ENCODE peak calls at places on chromosomes 11 and 22, in nine cellular contexts. R is cardiac muscle cell; F is iPS DF 6.9; A is mesendoderm; S is CD4-positive, alpha-beta T cell; M is psoas muscle; Y is heart right ventricle; Q is A549; X is brain microvascular endothelial cell. P is an unnamed sample.

GRCh38 chr11:35103366-35104194 is 35.4 kb upstream of the CD44 start:
- DNase-seq in R (no peak), F (no peak), A (no peak), S (no peak), M (no peak), Y (no peak), Q (no peak), X (no peak), P (no peak)

GRCh38 chr11:66720899-66721470 is 8.0 kb downstream of the SPTBN2 start:
- DNase-seq in R (no peak), F (no peak), A (no peak), S (no peak), M (no peak), Y (no peak), Q (no peak), X (no peak), P (no peak)

GRCh38 chr11:103091024-103091423 is 936 bp downstream of the DCUN1D5 start:
- DNase-seq in R (no peak), F (no peak), A (peak), S (no peak), M (no peak), Y (no peak), Q (peak), X (no peak), P (no peak)

GRCh38 chr22:21762712-21763581 is 27.4 kb upstream of the YPEL1 start:
- DNase-seq in R (no peak), F (no peak), A (no peak), S (no peak), M (no peak), Y (no peak), Q (no peak), X (no peak), P (no peak)

GRCh38 chr11:35045219-35045819 is 93.7 kb upstream of the CD44 start:
- DNase-seq in R (no peak), F (no peak), A (no peak), S (peak), M (no peak), Y (no peak), Q (no peak), X (no peak), P (no peak)

GRCh38 chr11:1915795-1916131 is 3.7 kb upstream of the TNNT3 start:
- DNase-seq in R (no peak), F (no peak), A (no peak), S (no peak), M (no peak), Y (no peak), Q (no peak), X (no peak), P (no peak)

GRCh38 chr11:1206391-1207271 is 16.2 kb upstream of the MUC5B start:
- DNase-seq in R (no peak), F (no peak), A (no peak), S (no peak), M (peak), Y (no peak), Q (no peak), X (no peak), P (no peak)

GRCh38 chr22:31272522-31273446 is 19.5 kb downstream of the PIK3IP1 start:
- DNase-seq in R (peak), F (no peak), A (peak), S (no peak), M (no peak), Y (peak), Q (peak), X (peak), P (no peak)

GRCh38 chr11:119015054-119015611 is 3.0 kb downstream of the RPS25 start:
- DNase-seq in R (no peak), F (no peak), A (no peak), S (no peak), M (no peak), Y (no peak), Q (no peak), X (no peak), P (no peak)

GRCh38 chr11:95134491-95134890 is 44.8 kb downstream of the ENDOD1 start:
- DNase-seq in R (no peak), F (no peak), A (no peak), S (no peak), M (peak), Y (no peak), Q (no peak), X (peak), P (peak)

GRCh38 chr11:94987378-94987777 is 13.9 kb downstream of the KDM4D start:
- DNase-seq in R (no peak), F (no peak), A (no peak), S (no peak), M (no peak), Y (no peak), Q (no peak), X (no peak), P (no peak)

GRCh38 chr11:1851437-1852180 is 1.3 kb upstream of the LSP1 start:
- DNase-seq in R (no peak), F (no peak), A (no peak), S (no peak), M (no peak), Y (no peak), Q (no peak), X (no peak), P (no peak)

GRCh38 chr22:36417281-36417686 is 29.5 kb upstream of the MYH9 start:
- DNase-seq in R (no peak), F (no peak), A (peak), S (no peak), M (no peak), Y (no peak), Q (no peak), X (no peak), P (peak)

DNA sequence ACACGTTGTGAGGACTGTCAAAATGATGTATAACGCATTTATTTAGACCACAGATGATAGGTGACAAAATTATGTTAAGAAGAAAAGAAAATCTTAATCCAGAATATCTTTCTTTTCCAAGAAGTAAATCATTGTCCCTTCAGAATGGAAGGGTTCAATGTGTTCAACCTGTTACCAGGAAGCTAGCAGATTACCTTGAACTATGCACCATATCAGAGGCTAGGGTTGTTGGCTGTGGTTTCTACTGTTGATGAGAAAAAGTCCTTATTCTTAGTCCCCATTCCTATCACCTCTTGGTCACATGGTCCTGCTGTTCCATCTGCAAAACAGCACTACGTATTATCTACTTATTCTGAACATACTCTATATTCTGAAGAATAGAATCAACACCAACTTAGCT is 339.5 kb upstream of the CADM1 start:
- DNase-seq in R (no peak), F (no peak), A (no peak), S (no peak), M (no peak), Y (no peak), Q (no peak), X (no peak), P (no peak)
- H3K27ac ChIP-seq in R (no peak), F (no peak), A (no peak), S (no peak), M (no peak), Y (no peak), Q (no peak), X (no peak), P (no peak)

DNA sequence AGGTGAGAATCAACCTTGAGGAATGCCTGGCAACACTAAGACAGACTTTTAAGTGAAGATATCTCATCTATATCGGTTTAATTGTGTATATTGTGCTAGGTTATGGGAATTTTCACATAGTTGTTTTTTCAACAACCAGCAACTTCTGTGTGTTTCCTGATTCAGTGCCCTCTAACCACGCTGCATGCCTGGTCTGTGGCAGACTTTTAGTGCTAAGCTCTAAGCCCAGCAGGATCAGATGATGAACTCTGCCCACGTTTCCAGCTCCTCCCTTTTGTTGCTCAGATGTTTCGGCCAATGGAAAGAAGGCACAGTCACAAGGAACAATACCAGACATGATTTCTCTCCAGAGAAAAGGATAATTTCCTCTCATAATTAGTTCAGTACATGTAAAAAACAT is 1.4 kb upstream of the VWA5A start:
- DNase-seq in R (no peak), F (no peak), A (peak), S (no peak), M (no peak), Y (no peak), Q (no peak), X (no peak), P (peak)
- H3K27ac ChIP-seq in R (no peak), F (no peak), A (no peak), S (no peak), M (no peak), Y (no peak), Q (no peak), X (no peak), P (no peak)

DNA sequence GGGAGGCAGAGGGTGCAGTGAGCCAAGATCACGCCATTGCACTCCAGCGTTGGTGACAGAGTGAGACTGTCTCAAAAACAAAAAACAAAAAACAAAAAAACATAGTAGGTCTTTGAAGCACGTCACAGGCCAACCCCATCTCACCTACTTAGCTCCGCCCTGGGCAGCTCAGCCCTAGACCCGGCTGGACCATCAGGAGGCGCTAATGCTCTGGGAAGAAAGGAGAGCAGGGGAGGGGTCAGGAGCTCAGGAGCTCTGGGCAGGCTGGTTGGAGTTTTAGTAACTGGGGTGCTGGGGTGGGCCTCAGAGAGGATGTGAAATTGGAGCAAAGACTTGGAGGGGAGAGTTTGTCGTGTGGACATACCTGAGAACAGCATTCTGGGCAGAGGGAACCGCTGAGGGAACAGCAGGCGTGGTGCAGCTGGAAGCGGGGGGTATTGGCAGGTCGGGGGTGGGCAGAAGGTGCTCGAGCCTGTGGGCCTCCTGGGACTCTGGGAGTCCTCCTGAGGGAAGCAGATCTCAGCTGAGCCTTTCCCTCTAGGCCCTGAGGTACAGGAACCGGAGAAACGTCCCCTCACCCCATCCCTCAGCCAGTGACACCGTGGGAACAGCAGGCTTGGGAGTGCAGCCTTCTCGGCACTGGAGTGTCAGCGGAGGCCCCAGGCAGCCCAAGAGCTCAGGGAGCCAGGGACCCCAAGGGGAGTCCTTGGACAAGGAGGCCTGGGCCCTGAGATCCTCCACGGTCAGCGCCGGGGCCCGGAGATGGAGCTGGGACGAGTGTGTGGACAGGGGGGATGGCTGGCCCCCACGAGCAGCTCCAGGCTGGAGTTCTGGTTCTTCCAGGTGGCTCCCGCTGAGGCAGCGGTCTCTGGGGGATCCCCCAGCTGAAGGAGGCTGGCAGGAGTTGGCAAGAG is 2.2 kb upstream of the RPS6KA4 start:
- DNase-seq in R (peak), F (no peak), A (peak), S (no peak), M (no peak), Y (no peak), Q (peak), X (no peak), P (no peak)
- H3K27ac ChIP-seq in R (peak), F (no peak), A (no peak), S (no peak), M (no peak), Y (no peak), Q (peak), X (no peak), P (peak)

DNA sequence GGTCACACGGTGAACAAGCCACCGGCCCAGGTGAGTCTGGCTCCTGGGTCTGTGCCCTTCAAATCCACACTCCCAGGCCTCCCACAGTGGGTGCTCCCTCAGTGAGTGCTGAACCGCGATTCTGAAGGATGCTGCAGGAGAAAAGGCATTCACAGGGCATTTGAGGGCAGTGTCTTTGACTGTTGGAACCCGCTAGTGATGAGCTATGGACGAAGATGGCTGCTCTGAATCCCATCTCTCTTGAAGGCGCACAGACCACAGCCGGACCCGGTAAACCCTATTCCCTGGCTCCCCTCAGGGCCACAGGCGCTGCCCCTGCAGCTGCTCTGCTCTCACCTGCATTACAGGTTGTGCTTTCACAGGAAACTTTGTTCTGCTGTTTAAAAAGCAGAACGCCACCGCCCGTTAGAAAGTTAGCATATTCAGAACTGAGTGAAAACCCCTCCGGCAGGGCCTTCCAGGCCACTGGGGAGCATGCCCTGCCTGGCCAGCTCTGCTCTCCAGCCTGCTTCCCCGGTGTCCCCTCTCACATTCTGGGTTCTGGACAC is 3.2 kb downstream of the LRRC32 start:
- DNase-seq in R (no peak), F (no peak), A (no peak), S (no peak), M (no peak), Y (no peak), Q (no peak), X (no peak), P (no peak)
- H3K27ac ChIP-seq in R (peak), F (no peak), A (no peak), S (no peak), M (peak), Y (peak), Q (no peak), X (no peak), P (no peak)

DNA sequence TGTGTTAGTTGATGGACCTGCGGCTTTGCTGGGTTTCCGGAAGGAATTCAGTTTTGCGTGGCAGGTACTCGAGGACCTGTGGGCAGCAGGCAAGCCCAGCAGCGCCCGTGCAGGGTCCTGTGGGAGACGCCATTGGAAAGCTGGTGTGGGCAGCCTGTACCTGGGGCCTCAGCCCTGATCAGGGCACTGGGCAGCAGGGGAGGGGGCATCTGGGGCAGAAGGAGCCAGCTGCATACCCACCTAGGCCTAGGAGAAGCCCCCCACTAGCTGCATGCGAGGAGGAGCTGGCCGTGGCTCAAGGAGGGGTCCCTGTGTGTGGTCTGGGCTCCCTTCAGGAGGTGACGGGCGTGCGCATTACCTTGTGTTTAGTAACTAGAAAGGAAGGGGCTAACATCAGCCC is 7.4 kb upstream of the TRMU start:
- DNase-seq in R (no peak), F (no peak), A (no peak), S (no peak), M (no peak), Y (no peak), Q (no peak), X (no peak), P (no peak)
- H3K27ac ChIP-seq in R (no peak), F (no peak), A (no peak), S (no peak), M (no peak), Y (no peak), Q (no peak), X (no peak), P (no peak)

GRCh38 chr11:86591631-86592030 is 80.8 kb downstream of the ME3 start:
- DNase-seq in R (no peak), F (no peak), A (no peak), S (no peak), M (no peak), Y (no peak), Q (no peak), X (peak), P (no peak)
- H3K27ac ChIP-seq in R (no peak), F (no peak), A (no peak), S (no peak), M (no peak), Y (no peak), Q (peak), X (peak), P (peak)

DNA sequence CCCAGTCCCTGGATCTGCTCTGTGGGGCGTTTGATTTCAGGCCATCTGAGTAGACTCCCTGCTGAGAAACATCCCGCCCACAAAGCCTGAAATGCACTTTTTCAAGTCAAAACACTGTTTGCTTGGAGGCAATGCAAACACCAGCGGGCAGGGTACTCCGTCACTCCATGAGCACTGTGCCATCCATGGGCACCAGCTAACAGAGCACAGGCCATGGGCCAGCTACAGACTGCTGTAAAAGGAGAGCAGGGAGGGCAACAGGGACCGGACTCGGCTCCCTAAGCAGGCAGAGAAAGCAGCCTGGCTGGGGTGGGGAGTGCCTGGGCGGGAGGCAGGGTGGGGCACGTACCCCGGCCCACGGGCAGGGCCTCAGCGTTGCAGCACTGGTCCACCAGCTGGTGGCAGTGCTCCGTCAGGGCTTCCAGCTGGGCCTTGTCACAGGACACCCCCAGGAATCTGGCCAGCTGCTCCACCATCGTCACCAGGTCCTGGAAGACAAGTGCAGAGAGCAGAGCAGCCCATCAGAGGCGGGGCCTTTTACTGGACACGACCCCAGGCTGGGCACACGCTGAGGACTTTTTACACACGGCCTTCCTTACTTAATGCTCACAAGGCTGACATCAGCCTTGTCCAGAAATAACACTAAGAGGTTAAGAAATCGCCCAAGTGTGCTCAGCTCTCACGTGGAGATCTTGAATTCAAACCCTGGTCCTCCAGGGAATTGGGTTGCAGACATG is 16.8 kb upstream of the EFCAB6 start:
- DNase-seq in R (peak), F (no peak), A (peak), S (no peak), M (peak), Y (peak), Q (no peak), X (peak), P (no peak)
- H3K27ac ChIP-seq in R (no peak), F (no peak), A (no peak), S (no peak), M (peak), Y (peak), Q (no peak), X (no peak), P (no peak)

DNA sequence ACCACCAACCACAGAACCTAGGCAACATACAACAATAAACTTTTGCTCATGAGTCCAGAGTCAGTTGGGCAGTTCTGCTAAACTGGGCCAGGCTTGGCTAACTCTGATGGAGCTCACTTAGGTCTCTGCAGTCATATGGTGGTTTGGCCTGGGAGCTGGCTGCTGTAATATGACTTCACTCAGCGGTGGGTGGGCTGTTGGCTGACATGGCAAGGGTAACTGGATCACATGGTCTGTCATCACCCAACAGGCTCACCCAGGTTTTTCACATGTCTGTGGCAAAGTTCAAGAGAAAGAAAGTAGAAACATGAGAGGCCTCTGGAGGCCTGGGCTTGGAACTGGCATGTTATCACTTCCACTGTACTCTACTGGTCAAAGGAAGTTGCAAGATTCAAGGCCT is 43.2 kb upstream of the CLMP start:
- DNase-seq in R (peak), F (no peak), A (peak), S (no peak), M (peak), Y (peak), Q (no peak), X (no peak), P (no peak)
- H3K27ac ChIP-seq in R (no peak), F (no peak), A (no peak), S (no peak), M (no peak), Y (no peak), Q (no peak), X (no peak), P (no peak)

P was measured in epithelial cell of prostate.